ENCODE peak calls at places on chromosomes 4 and X, in seven cellular contexts. U is SHP77; R is activated effector memory CD4-positive, alpha-beta T cell treated with anti-CD3 and anti-CD28 coated beads, Interleukin-2, amount 50 U/mL, for 16 hours; B is thyroid gland; K is GM20000; J is NCI-H2029 treated with DMSO at 0.1 percent for 48 hours; G is epithelial cell of proximal tubule. A is an unnamed sample.

GRCh38 chr4:126081336-126081735 is 766.6 kb downstream of the FAT4 start:
- DNase-seq in K (no peak), J (no peak), U (no peak), R (no peak), G (no peak), B (no peak), A (no peak)

GRCh38 chr4:71692198-71692597 is 91.7 kb downstream of the GC start:
- DNase-seq in K (no peak), J (peak), U (no peak), B (no peak), G (no peak), R (no peak), A (no peak)

GRCh38 chrX:54921427-54922021 is 900 bp downstream of the TRO start:
- DNase-seq in J (no peak), U (peak), G (no peak), B (peak), K (peak), R (peak), A (peak)

GRCh38 chr4:48944659-48945290 is 38.2 kb upstream of the OCIAD2 start:
- DNase-seq in J (no peak), U (no peak), K (peak), R (no peak), G (no peak), B (no peak), A (no peak)

GRCh38 chr4:139815646-139816601 is 150.3 kb downstream of the MGST2 start:
- DNase-seq in U (no peak), B (no peak), K (no peak), G (peak), R (no peak), J (no peak), A (no peak)

GRCh38 chrX:2584659-2585470 is 84.1 kb upstream of the DHRSX start:
- DNase-seq in R (no peak), J (no peak), B (no peak), G (no peak), K (no peak), U (no peak), A (no peak)

GRCh38 chr4:54224960-54225670 is 4.0 kb upstream of the PDGFRA start:
- DNase-seq in K (no peak), G (no peak), J (no peak), U (no peak), R (no peak), B (no peak), A (no peak)

GRCh38 chrX:9907645-9908387 is 59.3 kb upstream of the CLDN34 start:
- DNase-seq in J (no peak), U (no peak), K (no peak), R (no peak), G (peak), B (no peak), A (no peak)